ENCODE peak calls at places on chromosomes 6 and 20, in eight cellular contexts. H is mesenchymal stem cell, Z is GM19239, J is adrenal gland, E is EL, U is cardiac fibroblast, P is astrocyte of the spinal cord, C is HuH-7. T is an unnamed sample.

GRCh38 chr6:107083047-107083768 is 32.1 kb downstream of the BEND3 start:
- DNase-seq in H (no peak), Z (no peak), J (no peak), E (no peak), U (no peak), P (no peak), C (no peak), T (no peak)

GRCh38 chr20:14568225-14568624 is 230.8 kb upstream of the FLRT3 start:
- DNase-seq in H (no peak), Z (no peak), J (no peak), E (no peak), U (no peak), P (no peak), C (no peak), T (no peak)

GRCh38 chr20:49275634-49276033 is 2.2 kb downstream of the ZNFX1 start:
- DNase-seq in H (no peak), Z (no peak), J (no peak), E (peak), U (no peak), P (no peak), C (no peak), T (no peak)

GRCh38 chr6:211856-212497 is 80.3 kb upstream of the DUSP22 start:
- DNase-seq in H (no peak), Z (no peak), J (no peak), E (no peak), U (no peak), P (no peak), C (no peak), T (no peak)

GRCh38 chr6:83417880-83418663 is 12.8 kb downstream of the ME1 start:
- DNase-seq in H (peak), Z (no peak), J (no peak), E (peak), U (peak), P (peak), C (peak), T (no peak)

GRCh38 chr6:159093608-159094443 is 49.0 kb upstream of the TAGAP start:
- DNase-seq in H (no peak), Z (no peak), J (no peak), E (no peak), U (no peak), P (no peak), C (no peak), T (no peak)

GRCh38 chr6:100420711-100421110 is 44.0 kb downstream of the SIM1 start:
- DNase-seq in H (no peak), Z (no peak), J (no peak), E (no peak), U (no peak), P (no peak), C (no peak), T (no peak)

GRCh38 chr20:33071198-33071597 is 8.2 kb upstream of the BPIFB4 start:
- DNase-seq in H (no peak), Z (no peak), J (no peak), E (no peak), U (no peak), P (no peak), C (no peak), T (no peak)

GRCh38 chr6:96990989-96991388 is 66.5 kb downstream of the KLHL32 start:
- DNase-seq in H (no peak), Z (no peak), J (no peak), E (no peak), U (no peak), P (no peak), C (no peak), T (no peak)

GRCh38 chr20:4592316-4593148 is 129.2 kb upstream of the PRND start:
- DNase-seq in H (peak), Z (peak), J (peak), E (peak), U (peak), P (peak), C (peak), T (peak)

GRCh38 chr6:149026530-149026942 is 279.7 kb downstream of the UST start:
- DNase-seq in H (peak), Z (no peak), J (peak), E (peak), U (peak), P (peak), C (peak), T (no peak)

GRCh38 chr6:44590471-44590870 is 203.0 kb downstream of the CDC5L start:
- DNase-seq in H (no peak), Z (no peak), J (no peak), E (no peak), U (no peak), P (no peak), C (no peak), T (no peak)

GRCh38 chr6:77624468-77624867 is 28.4 kb upstream of the MEI4 start:
- DNase-seq in H (no peak), Z (no peak), J (no peak), E (no peak), U (no peak), P (no peak), C (no peak), T (no peak)

GRCh38 chr6:150631283-150631981 is 31.7 kb downstream of the PLEKHG1 start:
- DNase-seq in H (no peak), Z (no peak), J (no peak), E (no peak), U (no peak), P (no peak), C (no peak), T (no peak)

GRCh38 chr6:17714177-17714576 is 7.5 kb upstream of the NUP153 start:
- DNase-seq in H (peak), Z (no peak), J (no peak), E (peak), U (no peak), P (no peak), C (no peak), T (no peak)

GRCh38 chr6:57210060-57210459 is 12.0 kb downstream of the RAB23 start:
- DNase-seq in H (no peak), Z (no peak), J (no peak), E (no peak), U (no peak), P (no peak), C (no peak), T (no peak)

GRCh38 chr20:47016068-47016664 is 121.5 kb downstream of the EYA2 start:
- DNase-seq in H (no peak), Z (no peak), J (no peak), E (no peak), U (no peak), P (no peak), C (no peak), T (no peak)

GRCh38 chr20:64261138-64261537 is 5.6 kb downstream of the PCMTD2 start:
- DNase-seq in H (peak), Z (no peak), J (peak), E (peak), U (peak), P (peak), C (no peak), T (no peak)

GRCh38 chr6:19180348-19181073 is 656.7 kb upstream of the ID4 start:
- DNase-seq in H (no peak), Z (no peak), J (peak), E (no peak), U (peak), P (no peak), C (no peak), T (no peak)

GRCh38 chr20:2314759-2315439 is 19.1 kb downstream of the TGM3 start:
- DNase-seq in H (peak), Z (no peak), J (peak), E (peak), U (peak), P (peak), C (no peak), T (no peak)

GRCh38 chr6:149153100-149153499 is 164.4 kb upstream of the TAB2 start:
- DNase-seq in H (no peak), Z (no peak), J (no peak), E (no peak), U (no peak), P (no peak), C (no peak), T (no peak)

GRCh38 chr6:89888871-89889270 is 5.4 kb upstream of the GJA10 start:
- DNase-seq in H (peak), Z (no peak), J (no peak), E (no peak), U (no peak), P (no peak), C (no peak), T (no peak)

GRCh38 chr20:44129996-44130718 is 56.8 kb downstream of the JPH2 start:
- DNase-seq in H (peak), Z (no peak), J (no peak), E (no peak), U (peak), P (peak), C (no peak), T (no peak)

GRCh38 chr6:160730911-160731310 is 28.9 kb downstream of the PLG start:
- DNase-seq in H (no peak), Z (no peak), J (no peak), E (no peak), U (peak), P (no peak), C (peak), T (no peak)

GRCh38 chr20:58793512-58794420 is 56.9 kb downstream of the GNAS-AS1 start:
- DNase-seq in H (no peak), Z (no peak), J (no peak), E (no peak), U (no peak), P (no peak), C (no peak), T (no peak)

GRCh38 chr6:38493929-38494547 is 145.7 kb downstream of the BTBD9 start:
- DNase-seq in H (peak), Z (peak), J (peak), E (peak), U (peak), P (peak), C (no peak), T (peak)

GRCh38 chr6:153965996-153966395 is 73.0 kb upstream of the OPRM1 start:
- DNase-seq in H (peak), Z (no peak), J (no peak), E (no peak), U (peak), P (peak), C (no peak), T (no peak)

GRCh38 chr6:123895346-123895745 is 91.7 kb downstream of the NKAIN2 start:
- DNase-seq in H (no peak), Z (no peak), J (no peak), E (no peak), U (no peak), P (no peak), C (no peak), T (no peak)

GRCh38 chr20:22379472-22379871 is 204.9 kb downstream of the FOXA2 start:
- DNase-seq in H (no peak), Z (no peak), J (no peak), E (peak), U (peak), P (peak), C (no peak), T (no peak)

GRCh38 chr20:10986586-10986985 is 312.8 kb upstream of the JAG1 start:
- DNase-seq in H (no peak), Z (no peak), J (no peak), E (peak), U (peak), P (peak), C (no peak), T (no peak)

GRCh38 chr6:159106627-159107241 is 61.9 kb upstream of the TAGAP start:
- DNase-seq in H (peak), Z (peak), J (peak), E (peak), U (peak), P (peak), C (no peak), T (peak)

GRCh38 chr6:137076277-137077068 is 31.7 kb upstream of the IL20RA start:
- DNase-seq in H (peak), Z (peak), J (peak), E (peak), U (peak), P (peak), C (peak), T (peak)

GRCh38 chr6:124076336-124077048 is 272.8 kb downstream of the NKAIN2 start:
- DNase-seq in H (no peak), Z (no peak), J (no peak), E (no peak), U (no peak), P (peak), C (no peak), T (no peak)

GRCh38 chr6:156028310-156029131 is 572.9 kb upstream of the NOX3 start:
- DNase-seq in H (peak), Z (no peak), J (no peak), E (peak), U (no peak), P (no peak), C (no peak), T (no peak)

GRCh38 chr6:22612241-22612640 is 42.9 kb downstream of the HDGFL1 start:
- DNase-seq in H (peak), Z (no peak), J (no peak), E (no peak), U (no peak), P (no peak), C (no peak), T (no peak)

GRCh38 chr6:37155394-37156312 is 14.3 kb upstream of the PIM1 start:
- DNase-seq in H (no peak), Z (peak), J (no peak), E (no peak), U (no peak), P (no peak), C (no peak), T (no peak)

GRCh38 chr6:54722328-54722727 is 124.2 kb upstream of the FAM83B start:
- DNase-seq in H (no peak), Z (no peak), J (no peak), E (no peak), U (no peak), P (peak), C (no peak), T (no peak)

GRCh38 chr20:63941282-63942060 is 14.7 kb downstream of the UCKL1 start:
- DNase-seq in H (no peak), Z (peak), J (peak), E (no peak), U (no peak), P (no peak), C (no peak), T (peak)

GRCh38 chr6:47034919-47035318 is 7.2 kb downstream of the ADGRF1 start:
- DNase-seq in H (peak), Z (no peak), J (peak), E (peak), U (peak), P (peak), C (no peak), T (no peak)

GRCh38 chr6:47426524-47427302 is 50.9 kb upstream of the CD2AP start:
- DNase-seq in H (no peak), Z (no peak), J (no peak), E (no peak), U (no peak), P (no peak), C (no peak), T (no peak)